ENCODE peak calls at places on chromosomes 6 and 20, in eight cellular contexts. P, B, I, H, E, X, N and W are unnamed samples.

GRCh38 chr6:163716690-163717089 is 302.2 kb downstream of the QKI start:
- DNase-seq in X (no peak), N (no peak), E (no peak), P (no peak), B (no peak), H (no peak), I (no peak), W (no peak)

GRCh38 chr6:27156874-27157460 is 90.5 kb upstream of the PRSS16 start:
- DNase-seq in I (no peak), H (no peak), B (no peak), E (no peak), N (no peak), X (no peak), P (no peak), W (no peak)

GRCh38 chr6:1913572-1913971 is 303.9 kb downstream of the FOXC1 start:
- DNase-seq in N (no peak), I (no peak), H (no peak), E (no peak), X (no peak), P (peak; percentile 84), B (no peak), W (no peak)

GRCh38 chr6:46645265-46645664 is 7.4 kb downstream of the CYP39A1 start:
- DNase-seq in I (no peak), P (no peak), B (no peak), X (no peak), E (no peak), N (no peak), H (no peak), W (no peak)

GRCh38 chr6:139372326-139373153 is 1.9 kb downstream of the CITED2 start:
- DNase-seq in P (peak; percentile 90), X (no peak), E (no peak), I (peak; percentile 18), B (no peak), H (no peak), N (no peak), W (no peak)

GRCh38 chr6:25388776-25389175 is 109.6 kb downstream of the CARMIL1 start:
- DNase-seq in N (no peak), P (no peak), E (no peak), I (no peak), X (no peak), H (no peak), B (no peak), W (no peak)

GRCh38 chr6:137883400-137883888 is 16.4 kb downstream of the TNFAIP3 start:
- DNase-seq in X (no peak), H (no peak), B (no peak), P (no peak), I (peak; percentile 40), N (no peak), E (peak; percentile 19), W (no peak)

GRCh38 chr20:57291694-57292093 is 25.3 kb upstream of the BMP7 start:
- DNase-seq in N (no peak), P (no peak), H (no peak), B (no peak), I (no peak), E (no peak), X (no peak), W (no peak)

GRCh38 chr20:31710423-31711250 is 12.0 kb downstream of the BCL2L1 start:
- DNase-seq in X (no peak), I (no peak), N (peak; percentile 61), P (no peak), E (no peak), B (peak; percentile 90), H (no peak), W (no peak)

GRCh38 chr20:31712112-31712553 is 10.5 kb downstream of the BCL2L1 start:
- DNase-seq in P (no peak), H (no peak), I (no peak), E (peak; percentile 68), X (no peak), B (no peak), N (no peak), W (no peak)

GRCh38 chr20:31711416-31712111 is 11.1 kb downstream of the BCL2L1 start:
- DNase-seq in H (no peak), P (no peak), I (no peak), N (no peak), E (no peak), B (no peak), X (no peak), W (no peak)

GRCh38 chr20:31713312-31714049 is 9.2 kb downstream of the BCL2L1 start:
- DNase-seq in P (no peak), X (no peak), H (peak; percentile 64), N (peak; percentile 68), B (peak; percentile 90), E (peak; percentile 68), I (peak; percentile 91), W (peak; percentile 74)

GRCh38 chr20:31712564-31713311 is 9.9 kb downstream of the BCL2L1 start:
- DNase-seq in E (peak; percentile 83), B (peak; percentile 90), I (peak; percentile 82), X (no peak), P (peak; percentile 97), H (peak; percentile 69), N (peak; percentile 88), W (peak; percentile 67)
- H3K4me3 ChIP-seq in E (no peak overlapping the region), B (peak overlapping the region; percentile 53), I (peak overlapping the region; percentile 12), X (no peak overlapping the region), P (peak overlapping the region; percentile 24), H (no peak overlapping the region), N (no peak overlapping the region), W (peak overlapping the region; percentile 34)

GRCh38 chr20:32191422-32191821 is 16.1 kb downstream of the PLAGL2 start:
- DNase-seq in H (no peak), B (no peak), X (no peak), E (no peak), P (no peak), N (no peak), I (no peak), W (no peak)

GRCh38 chr20:32191873-32192272 is 15.7 kb downstream of the PLAGL2 start:
- DNase-seq in X (no peak), H (no peak), B (no peak), I (peak; percentile 46), E (no peak), P (no peak), N (no peak), W (no peak)

GRCh38 chr20:32189691-32190607 is 17.6 kb downstream of the PLAGL2 start:
- DNase-seq in N (no peak), E (peak; percentile 46), B (peak; percentile 73), I (peak; percentile 11), P (no peak), X (peak; percentile 39), H (peak; percentile 43), W (no peak)

GRCh38 chr20:32189123-32189410 is 18.5 kb downstream of the PLAGL2 start:
- DNase-seq in I (no peak), H (no peak), X (no peak), P (no peak), N (no peak), E (no peak), B (no peak), W (no peak)

GRCh38 chr20:32190608-32191415 is 16.7 kb downstream of the PLAGL2 start:
- DNase-seq in H (no peak), P (no peak), I (no peak), X (no peak), B (no peak), E (no peak), N (no peak), W (no peak)
- H3K27ac ChIP-seq in H (peak overlapping the region; percentile 88), P (peak overlapping the region; percentile 84), I (peak overlapping the region; percentile 2), X (peak overlapping the region; percentile 4), B (peak overlapping the region; percentile 6), E (peak overlapping the region; percentile 64), N (no peak overlapping the region), W (peak overlapping the region; percentile 11)

DNA sequence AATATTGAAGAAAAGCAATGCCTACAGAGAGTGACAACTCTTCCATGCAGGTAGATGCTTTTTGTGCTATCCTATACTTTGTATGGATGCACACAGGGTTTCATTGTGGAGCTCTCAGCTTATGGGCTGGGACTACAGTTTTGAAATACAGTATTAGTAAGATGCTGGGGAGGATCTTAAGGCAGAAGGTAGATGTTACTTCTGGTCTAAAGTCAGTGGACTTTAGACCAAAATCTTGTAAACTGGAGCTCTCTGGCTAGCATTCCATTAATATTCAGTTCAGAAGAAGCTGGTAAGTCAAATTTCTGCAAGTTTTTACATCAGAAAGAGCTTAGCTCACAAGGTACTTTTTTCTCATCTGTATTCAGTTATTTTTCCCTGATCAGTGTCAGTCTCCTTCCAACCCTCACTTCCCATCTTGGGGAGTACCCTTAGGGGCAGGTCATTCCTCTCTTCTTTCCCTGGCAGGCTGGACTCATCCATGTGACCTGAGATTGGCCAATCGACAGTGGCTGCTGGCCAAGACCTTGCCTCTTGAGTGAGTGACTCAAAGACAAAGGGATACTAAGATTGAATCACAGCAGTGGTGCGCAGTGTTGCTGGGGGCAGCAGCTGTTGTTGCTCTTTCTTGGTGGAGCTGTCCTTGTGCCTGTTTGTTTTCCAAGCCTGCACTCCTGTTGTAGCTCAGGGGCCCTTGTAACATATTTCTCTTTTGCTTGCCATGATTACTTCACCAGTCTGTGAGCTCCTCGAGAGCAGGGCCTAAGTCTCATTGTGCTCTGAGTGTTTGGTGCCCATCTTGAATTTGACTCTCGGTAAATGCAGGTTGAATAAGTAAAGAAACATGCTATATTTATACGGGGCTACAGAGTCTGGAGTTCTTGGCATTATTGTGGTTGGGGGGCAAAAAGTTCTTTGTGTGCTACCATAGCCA is 2.8 kb upstream of the PHF20 start:
- DNase-seq in I (peak; percentile 98), X (peak; percentile 17), H (peak; percentile 99), E (peak; percentile 100), P (peak; percentile 99), N (peak; percentile 96), B (peak; percentile 99), W (peak; percentile 94)
- H3K4me3 ChIP-seq in I (no peak overlapping the region), X (peak overlapping the region; percentile 25), H (no peak overlapping the region), E (no peak overlapping the region), P (no peak overlapping the region), N (no peak overlapping the region), B (no peak overlapping the region), W (no peak overlapping the region)

GRCh38 chr6:91081452-91082067 is 494.7 kb upstream of the MAP3K7 start:
- DNase-seq in N (no peak), P (no peak), X (no peak), I (peak; percentile 52), B (no peak), H (no peak), E (no peak), W (peak; percentile 13)

GRCh38 chr6:91083226-91083625 is 496.4 kb upstream of the MAP3K7 start:
- DNase-seq in N (no peak), I (no peak), X (no peak), B (no peak), P (no peak), H (no peak), E (no peak), W (no peak)

GRCh38 chr6:91087864-91088263 is 501.0 kb upstream of the MAP3K7 start:
- DNase-seq in N (no peak), H (no peak), X (no peak), P (no peak), I (no peak), B (no peak), E (no peak), W (no peak)

GRCh38 chr6:91079939-91080338 is 493.1 kb upstream of the MAP3K7 start:
- DNase-seq in P (no peak), N (no peak), H (no peak), X (no peak), B (no peak), I (no peak), E (no peak), W (no peak)

DNA sequence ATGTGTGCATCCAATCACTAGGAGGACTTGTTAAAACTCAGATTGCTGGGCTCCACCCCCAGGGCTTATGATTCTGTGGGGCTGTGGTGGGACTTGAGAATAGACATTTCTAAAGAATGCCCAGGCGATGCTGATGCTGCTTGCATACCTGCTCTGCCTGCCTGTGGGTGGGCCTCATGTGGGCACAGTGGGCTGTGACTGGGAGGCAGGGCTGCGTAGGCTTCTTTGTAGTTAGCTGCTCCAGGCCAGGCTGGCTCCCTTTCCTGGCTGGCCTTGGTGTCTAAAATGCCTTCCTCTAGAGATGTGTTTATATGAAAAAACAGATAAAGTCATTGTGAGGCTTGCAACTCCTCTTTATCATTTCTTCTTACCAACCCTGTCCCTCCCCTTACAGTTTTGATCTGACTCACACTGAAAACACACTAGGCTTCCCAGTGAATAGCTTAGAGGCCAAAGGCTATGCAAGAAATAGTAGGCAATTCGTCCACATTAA is 495.5 kb upstream of the MAP3K7 start:
- DNase-seq in B (no peak), I (peak; percentile 40), P (no peak), H (no peak), X (no peak), E (peak; percentile 10), N (no peak), W (no peak)
- H3K27ac ChIP-seq in B (no peak overlapping the region), I (no peak overlapping the region), P (no peak overlapping the region), H (peak overlapping the region; percentile 6), X (no peak overlapping the region), E (no peak overlapping the region), N (no peak overlapping the region), W (no peak overlapping the region)